ENCODE peak calls at places on chromosomes 5 and 9, in four cellular contexts. G is stomach, M is lower leg skin, F is tibial nerve. U is an unnamed sample.

GRCh38 chr9:18480649-18481048 is 6.7 kb downstream of the ADAMTSL1 start:
- DNase-seq in F (no peak), M (no peak), G (no peak), U (no peak)

GRCh38 chr9:35908484-35909125 is 685 bp upstream of the SPAAR start:
- DNase-seq in M (no peak), G (no peak), F (peak), U (no peak)

GRCh38 chr9:114288233-114289051 is 34.5 kb upstream of the ORM1 start:
- DNase-seq in G (peak), F (peak), M (no peak), U (peak)

GRCh38 chr9:76676857-76677256 is 87.4 kb upstream of the PCA3 start:
- DNase-seq in M (no peak), G (no peak), F (no peak), U (no peak)

GRCh38 chr5:173628501-173628900 is 12.1 kb upstream of the BOD1 start:
- DNase-seq in M (no peak), G (no peak), F (no peak), U (no peak)

GRCh38 chr9:69718218-69718617 is 41.6 kb downstream of the PTAR1 start:
- DNase-seq in F (no peak), M (no peak), G (no peak), U (no peak)

GRCh38 chr9:76646249-76646648 is 118.0 kb upstream of the PCA3 start:
- DNase-seq in M (no peak), F (no peak), G (no peak), U (no peak)

GRCh38 chr5:32540446-32540845 is 44.9 kb upstream of the SUB1 start:
- DNase-seq in M (no peak), G (no peak), F (no peak), U (no peak)

GRCh38 chr9:122221223-122221811 is 7.4 kb downstream of the LHX6 start:
- DNase-seq in G (no peak), M (no peak), F (no peak), U (no peak)

GRCh38 chr5:141491323-141492167 is 2.7 kb downstream of the PCDHGC5 start:
- DNase-seq in F (no peak), G (no peak), M (no peak), U (no peak)

GRCh38 chr9:34580358-34580757 is 9.2 kb downstream of the CNTFR start:
- DNase-seq in M (no peak), G (no peak), F (no peak), U (no peak)

GRCh38 chr9:33510264-33511183 is 13.5 kb upstream of the ANKRD18B start:
- DNase-seq in F (no peak), G (peak), M (peak), U (peak)

GRCh38 chr5:83914199-83914598 is 193.5 kb upstream of the HAPLN1 start:
- DNase-seq in F (no peak), G (no peak), M (no peak), U (no peak)

GRCh38 chr5:10760033-10760975 is 730 bp downstream of the DAP start:
- DNase-seq in M (peak), G (peak), F (no peak), U (peak)

GRCh38 chr9:88652876-88653275 is 117.9 kb downstream of the NXNL2 start:
- DNase-seq in G (no peak), F (no peak), M (no peak), U (no peak)

GRCh38 chr5:119268387-119269060 is 87.3 kb upstream of the TNFAIP8 start:
- DNase-seq in F (peak), G (peak), M (peak), U (peak)

GRCh38 chr5:119743927-119744326 is 114.6 kb downstream of the FAM170A start:
- DNase-seq in F (no peak), G (no peak), M (no peak), U (peak)

GRCh38 chr5:68730220-68731010 is 363.4 kb upstream of the SLC30A5 start:
- DNase-seq in F (peak), M (peak), G (no peak), U (peak)

GRCh38 chr5:79560774-79561524 is 47.0 kb upstream of the HOMER1 start:
- DNase-seq in M (no peak), G (no peak), F (no peak), U (peak)

GRCh38 chr9:108885643-108886348 is 23.7 kb downstream of the ACTL7A start:
- DNase-seq in G (no peak), M (no peak), F (no peak), U (peak)

DNA sequence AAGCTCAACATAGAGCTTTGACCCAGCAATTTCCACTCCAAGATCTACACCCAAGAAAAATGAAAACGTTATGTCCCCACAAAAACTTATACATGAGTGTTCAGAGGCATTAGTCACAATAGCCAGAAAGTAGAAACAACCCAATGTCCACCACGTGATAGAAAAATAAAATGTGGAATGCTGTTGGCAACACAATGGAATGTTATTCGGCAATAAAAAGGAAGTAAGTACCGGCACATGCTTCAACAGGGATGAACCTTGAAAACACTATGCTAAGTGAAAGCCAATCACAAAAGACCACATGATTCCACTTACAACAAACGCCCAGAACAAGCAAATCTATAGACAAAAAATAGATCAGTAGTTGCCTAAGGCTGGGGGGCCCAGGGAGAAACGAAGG is 6.0 kb downstream of the UBQLN1 start:
- DNase-seq in F (no peak), M (no peak), G (no peak), U (peak)
- H3K4me3 ChIP-seq in F (no peak), M (no peak), G (no peak), U (no peak)

DNA sequence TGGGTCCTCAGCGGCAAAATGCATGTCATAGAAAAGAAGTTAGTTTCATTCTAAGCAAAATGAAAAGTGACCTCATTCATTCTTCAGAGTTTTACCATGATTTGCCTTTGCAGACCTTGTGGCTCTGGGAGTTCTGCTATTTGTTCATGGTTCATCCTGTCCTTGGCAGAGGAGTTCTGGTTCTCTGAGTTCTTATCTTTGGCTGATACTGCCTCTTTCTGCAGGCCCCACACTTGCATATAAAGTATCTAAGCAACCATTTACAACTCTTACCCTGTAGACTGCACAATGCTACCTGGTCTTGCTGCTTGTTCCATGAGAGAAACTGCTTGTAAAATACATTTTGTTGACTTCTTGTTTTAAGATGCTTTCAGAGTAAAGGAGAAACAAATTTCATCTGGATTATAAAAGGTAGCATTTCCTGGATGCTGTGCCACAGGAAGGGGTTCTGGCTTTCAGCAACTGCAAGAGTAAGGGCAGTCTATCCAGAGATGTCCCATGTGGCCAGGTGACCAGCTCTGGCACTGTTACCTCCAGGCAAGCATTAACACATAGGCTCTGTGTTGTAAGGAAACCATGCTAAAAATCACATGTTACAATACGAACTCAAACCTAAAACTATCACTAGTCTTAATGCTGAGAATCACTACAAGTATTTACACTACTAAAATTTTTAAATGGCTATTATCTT is 513.2 kb downstream of the SPOCK1 start:
- DNase-seq in G (no peak), M (no peak), F (no peak), U (no peak)
- H3K4me3 ChIP-seq in G (no peak), M (no peak), F (no peak), U (no peak)

DNA sequence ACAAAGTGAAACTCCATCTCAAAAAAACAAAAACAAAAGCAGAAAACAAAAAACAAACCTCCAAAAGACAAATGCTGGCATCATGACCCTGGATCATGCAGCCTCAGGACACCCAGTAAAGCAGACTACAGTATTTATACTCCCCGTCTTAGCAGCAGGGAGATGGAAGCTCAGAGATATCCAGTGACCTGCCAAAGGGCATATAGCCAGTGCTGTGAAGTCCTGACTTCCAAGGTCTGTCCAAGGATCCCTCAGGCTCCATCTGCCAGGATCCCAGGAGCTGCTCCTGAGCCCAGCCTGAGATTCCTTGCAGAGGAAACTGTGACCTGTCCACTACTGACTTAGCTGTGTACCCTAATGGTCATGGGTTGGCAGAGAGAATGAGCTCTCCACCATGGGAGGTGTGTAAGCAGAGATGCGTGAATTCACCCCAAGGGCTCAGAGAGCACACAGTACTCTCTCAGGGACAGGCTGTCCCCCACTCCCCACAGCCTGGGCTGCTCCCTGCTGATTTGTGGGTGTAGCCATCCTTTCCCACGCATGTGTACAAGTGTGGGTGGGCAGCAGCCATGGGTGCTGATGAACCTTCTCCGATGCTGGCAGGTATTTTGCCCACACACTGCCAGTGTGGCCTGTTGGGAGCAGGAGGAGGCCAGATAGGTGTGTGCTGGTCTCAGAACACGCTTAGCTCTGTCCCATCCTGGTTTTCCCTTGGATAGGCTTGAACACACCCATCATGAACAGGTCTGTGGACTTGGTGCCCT is 2.1 kb upstream of the WNK2 start:
- DNase-seq in G (no peak), M (no peak), F (no peak), U (no peak)
- H3K4me3 ChIP-seq in G (no peak), M (no peak), F (no peak), U (no peak)

DNA sequence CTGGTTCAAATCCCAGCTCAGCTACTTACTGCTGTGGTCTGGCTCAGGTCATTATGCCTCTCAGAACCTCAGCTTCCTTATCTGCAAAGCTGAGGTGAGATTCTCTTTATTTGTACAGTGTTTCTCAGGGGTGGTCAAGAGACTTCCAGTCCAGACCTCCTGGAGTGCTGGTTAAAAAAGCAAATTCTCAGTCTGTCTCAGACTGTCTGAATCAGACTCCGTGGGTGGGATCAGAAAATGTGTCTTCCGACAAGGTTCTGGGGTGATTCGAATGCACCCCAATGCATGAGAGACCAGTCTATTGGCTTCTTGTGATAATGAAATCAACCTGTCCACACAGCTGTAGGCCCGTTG is 137.7 kb upstream of the SMIM23 start:
- DNase-seq in G (no peak), M (no peak), F (no peak), U (no peak)
- H3K4me3 ChIP-seq in G (no peak), M (no peak), F (no peak), U (no peak)

DNA sequence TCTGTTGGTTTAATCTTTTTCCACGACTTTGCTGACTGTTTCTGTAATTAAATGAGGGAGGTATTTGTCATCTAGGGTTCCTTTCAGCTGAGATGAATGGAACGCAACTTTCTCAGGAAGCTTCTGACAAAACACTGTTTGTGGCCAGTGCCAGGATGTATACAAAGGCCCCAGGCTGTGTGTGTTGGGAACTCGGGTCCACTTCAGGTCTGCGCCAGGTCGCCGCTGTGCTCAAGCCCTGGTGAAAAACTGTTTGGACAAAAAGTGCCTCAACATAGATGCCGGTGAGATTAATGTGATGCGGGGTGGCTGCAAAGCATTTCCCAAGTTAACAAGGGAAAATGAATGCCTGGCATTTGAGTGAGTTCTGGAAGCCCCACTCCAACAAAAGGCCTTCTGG is 156.4 kb downstream of the GABBR2 start:
- DNase-seq in G (no peak), F (no peak), M (no peak), U (no peak)
- H3K4me3 ChIP-seq in G (no peak), F (no peak), M (no peak), U (no peak)

GRCh38 chr5:181163487-181164075 is 16.2 kb downstream of the OR2V2 start:
- DNase-seq in M (no peak), G (no peak), F (no peak), U (no peak)
- H3K4me3 ChIP-seq in M (no peak), G (no peak), F (no peak), U (no peak)

U was measured in bronchial epithelial cell.